ENCODE peak calls at places on chromosomes 6 and 20, in eight cellular contexts. O is activated CD8-positive, alpha-beta memory T cell treated with anti-CD3 and anti-CD28 coated beads for 4 hours; Y is WTC11; J is cardiac muscle cell; G is Jurkat, Clone E6-1; C is neuronal stem cell; M is GM03348; N is GM10248. P is an unnamed sample.

GRCh38 chr6:170174124-170174770 is 116.6 kb downstream of the DLL1 start:
- DNase-seq in M (no peak), J (no peak), C (no peak), Y (no peak), G (no peak), N (no peak), O (no peak), P (no peak)

GRCh38 chr6:135144678-135145508 is 36.2 kb upstream of the MYB start:
- DNase-seq in G (peak; percentile 75), J (peak; percentile 33), N (no peak), M (peak; percentile 19), C (no peak), O (no peak), Y (no peak), P (no peak)

GRCh38 chr6:56683882-56684281 is 41.2 kb upstream of the DST start:
- DNase-seq in M (peak; percentile 69), C (no peak), O (no peak), J (no peak), Y (no peak), G (no peak), N (no peak), P (no peak)

GRCh38 chr20:31573555-31574295 is 31.4 kb upstream of the ID1 start:
- DNase-seq in G (no peak), C (no peak), Y (no peak), N (no peak), O (no peak), J (no peak), M (no peak), P (no peak)

GRCh38 chr6:109743739-109744138 is 52.6 kb downstream of the FIG4 start:
- DNase-seq in M (peak; percentile 55), N (no peak), C (no peak), Y (no peak), G (no peak), O (no peak), J (no peak), P (peak; percentile 48)

GRCh38 chr20:64261138-64261537 is 5.6 kb downstream of the PCMTD2 start:
- DNase-seq in C (no peak), M (peak; percentile 69), N (no peak), J (no peak), G (no peak), O (no peak), Y (no peak), P (no peak)

GRCh38 chr6:111776236-111777189 is 96.7 kb downstream of the FYN start:
- DNase-seq in G (no peak), Y (no peak), N (no peak), M (peak; percentile 39), J (no peak), C (no peak), O (no peak), P (no peak)

GRCh38 chr6:14671261-14671681 is 553.7 kb downstream of the CD83 start:
- DNase-seq in N (no peak), Y (no peak), J (no peak), O (no peak), C (no peak), G (peak; percentile 54), M (peak; percentile 37), P (no peak)

GRCh38 chr6:146972526-146972925 is 231.7 kb upstream of the STXBP5 start:
- DNase-seq in G (no peak), N (no peak), J (no peak), C (no peak), Y (no peak), M (no peak), O (no peak), P (no peak)

GRCh38 chr6:81909981-81910910 is 157.8 kb upstream of the TENT5A start:
- DNase-seq in O (no peak), C (no peak), J (no peak), N (no peak), G (no peak), M (no peak), Y (no peak), P (no peak)

GRCh38 chr6:147910254-147910653 is 401.8 kb downstream of the SAMD5 start:
- DNase-seq in J (no peak), Y (no peak), O (no peak), G (no peak), C (no peak), M (no peak), N (no peak), P (no peak)

P was measured in glomerular endothelial cell.